ENCODE peak calls at places on chromosomes 11 and 22, in eight cellular contexts. F is tibial nerve; S is CD8-positive, alpha-beta T cell; P is IMR-90; M is PC-9; Q is left ventricle myocardium inferior; H is cardiac muscle cell; A is neural progenitor cell. V is an unnamed sample.

GRCh38 chr22:27515091-27515523 is 286.4 kb downstream of the MN1 start:
- DNase-seq in M (no peak), S (no peak), H (peak; percentile 39), P (no peak), Q (peak; percentile 74), A (no peak), F (peak; percentile 52), V (no peak)

GRCh38 chr11:106463796-106464201 is 386.3 kb downstream of the AASDHPPT start:
- DNase-seq in P (peak; percentile 65), M (no peak), F (no peak), H (peak; percentile 78), Q (no peak), A (no peak), S (no peak), V (no peak)

GRCh38 chr11:112507281-112507680 is 246.6 kb upstream of the PLET1 start:
- DNase-seq in H (no peak), Q (no peak), F (no peak), S (no peak), M (no peak), A (peak; percentile 16), P (no peak), V (no peak)

GRCh38 chr22:21754523-21755128 is 19.0 kb upstream of the YPEL1 start:
- DNase-seq in S (no peak), Q (peak; percentile 28), M (no peak), F (no peak), A (no peak), P (peak; percentile 12), H (peak; percentile 58), V (no peak)

GRCh38 chr11:128521697-128522062 is 65.7 kb downstream of the ETS1 start:
- DNase-seq in M (no peak), S (no peak), P (no peak), Q (no peak), A (peak; percentile 36), H (no peak), F (no peak), V (peak; percentile 51)

GRCh38 chr22:39593061-39593930 is 22.7 kb downstream of the CACNA1I start:
- DNase-seq in A (no peak), P (no peak), F (no peak), H (no peak), S (no peak), Q (no peak), M (no peak), V (no peak)

GRCh38 chr11:48036466-48036865 is 56.1 kb downstream of the PTPRJ start:
- DNase-seq in P (peak; percentile 84), Q (no peak), F (no peak), H (peak; percentile 72), S (no peak), M (no peak), A (no peak), V (no peak)

GRCh38 chr11:111081021-111081511 is 164.5 kb upstream of the POU2AF2 start:
- DNase-seq in F (no peak), A (no peak), Q (no peak), M (no peak), H (peak; percentile 15), P (peak; percentile 7), S (no peak), V (no peak)

GRCh38 chr11:17376493-17376892 is 12.0 kb downstream of the KCNJ11 start:
- DNase-seq in F (no peak), A (no peak), H (no peak), P (no peak), S (no peak), M (no peak), Q (no peak), V (no peak)

GRCh38 chr11:13929551-13929950 is 33.0 kb upstream of the SPON1 start:
- DNase-seq in Q (no peak), P (no peak), M (no peak), H (no peak), F (no peak), A (peak; percentile 13), S (no peak), V (no peak)

GRCh38 chr22:28978158-28978557 is 83.5 kb downstream of the C22orf31 start:
- DNase-seq in S (no peak), A (no peak), F (no peak), M (no peak), H (peak; percentile 38), Q (peak; percentile 19), P (peak; percentile 54), V (no peak)

GRCh38 chr11:3877252-3878035 is 22.0 kb downstream of the STIM1 start:
- DNase-seq in Q (no peak), M (no peak), F (no peak), H (no peak), P (no peak), A (peak; percentile 25), S (no peak), V (no peak)

GRCh38 chr11:43580735-43581369 is 99.7 kb upstream of the HSD17B12 start:
- DNase-seq in A (peak; percentile 60), P (peak; percentile 24), Q (no peak), F (no peak), M (no peak), H (no peak), S (no peak), V (no peak)

GRCh38 chr11:46729110-46730027 is 10.4 kb downstream of the F2 start:
- DNase-seq in M (no peak), F (no peak), Q (no peak), H (no peak), P (peak; percentile 47), A (no peak), S (no peak), V (peak; percentile 26)

GRCh38 chr11:86150826-86151187 is 81.9 kb upstream of the PICALM start:
- DNase-seq in S (no peak), M (no peak), A (no peak), F (no peak), Q (no peak), H (peak; percentile 18), P (no peak), V (no peak)

GRCh38 chr11:7612661-7613393 is 60.5 kb downstream of the CYB5R2 start:
- DNase-seq in H (peak; percentile 76), P (peak; percentile 2), S (no peak), Q (no peak), M (peak; percentile 40), A (peak; percentile 69), F (no peak), V (no peak)

GRCh38 chr22:36155702-36156101 is 4.9 kb downstream of the APOL3 start:
- DNase-seq in S (no peak), P (no peak), H (peak; percentile 56), A (no peak), M (no peak), Q (peak; percentile 74), F (peak; percentile 61), V (no peak)

GRCh38 chr22:39996732-39997131 is 2.0 kb downstream of the FAM83F start:
- DNase-seq in F (no peak), H (no peak), M (no peak), P (no peak), A (no peak), Q (no peak), S (no peak), V (no peak)

GRCh38 chr11:3684129-3684685 is 13.0 kb upstream of the CHRNA10 start:
- DNase-seq in A (no peak), F (no peak), Q (no peak), P (no peak), S (no peak), M (no peak), H (no peak), V (no peak)

GRCh38 chr11:104522650-104523049 is 358.7 kb upstream of the PDGFD start:
- DNase-seq in Q (no peak), A (no peak), S (no peak), M (no peak), P (peak; percentile 41), H (peak; percentile 33), F (peak; percentile 9), V (no peak)

GRCh38 chr11:32161293-32161692 is 70.4 kb downstream of the RCN1 start:
- DNase-seq in Q (no peak), P (no peak), S (no peak), M (no peak), F (no peak), H (no peak), A (no peak), V (no peak)

GRCh38 chr22:36194971-36195370 is 6.6 kb downstream of the APOL4 start:
- DNase-seq in H (peak; percentile 84), A (peak; percentile 83), S (peak; percentile 16), M (peak; percentile 47), P (peak; percentile 77), Q (peak; percentile 38), F (peak; percentile 42), V (peak; percentile 58)

GRCh38 chr11:82718307-82718706 is 15.4 kb downstream of the FAM181B start:
- DNase-seq in P (peak; percentile 49), A (peak; percentile 80), H (peak; percentile 60), F (peak; percentile 25), M (peak; percentile 32), S (no peak), Q (no peak), V (no peak)

GRCh38 chr11:34549271-34549670 is 35.7 kb upstream of the ELF5 start:
- DNase-seq in Q (no peak), P (no peak), F (no peak), S (no peak), M (no peak), A (no peak), H (no peak), V (no peak)
- H3K27ac ChIP-seq in Q (no peak overlapping the region), P (no peak overlapping the region), F (no peak overlapping the region), S (no peak overlapping the region), M (no peak overlapping the region), A (no peak overlapping the region), H (no peak overlapping the region), V (no peak overlapping the region)

DNA sequence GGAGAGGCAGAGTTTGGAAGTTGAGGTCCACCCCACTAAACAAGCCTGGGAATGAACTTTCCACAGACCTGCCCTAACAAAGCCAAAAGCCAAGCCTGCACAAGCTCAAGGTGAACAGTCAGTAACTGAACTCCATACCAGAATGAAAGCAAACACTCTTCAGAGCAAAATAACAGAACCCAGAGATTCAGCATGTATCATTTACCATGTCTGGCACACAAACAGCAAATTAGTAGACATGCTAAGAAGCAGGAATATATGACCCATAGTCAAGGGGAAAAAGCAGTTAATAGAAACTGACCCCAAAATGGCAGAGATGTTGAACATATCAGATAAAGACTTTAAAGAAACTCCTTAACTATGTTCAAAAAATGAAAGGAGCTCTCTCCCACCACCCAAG is 31.3 kb downstream of the TBX1 start:
- DNase-seq in F (no peak), A (no peak), Q (no peak), P (no peak), H (no peak), M (no peak), S (no peak), V (no peak)
- TF ChIP-seq CTCF in F (no peak), A (no peak), Q (no peak), P (no peak), H (no peak), M (no peak), S (no peak), V (no peak)

GRCh38 chr22:45671051-45671782 is 417 bp upstream of the ATXN10 start:
- DNase-seq in P (no peak), M (no peak), A (peak; percentile 58), F (no peak), H (no peak), S (no peak), Q (no peak), V (no peak)
- H3K4me1 ChIP-seq in P (peaks cover 18% of the 10 kb centered on the region), M (peaks cover 44% of the 10 kb centered on the region), A (peaks cover 8% of the 10 kb centered on the region), F (peaks cover 7% of the 10 kb centered on the region), H (peaks cover 10% of the 10 kb centered on the region), S (peaks cover 27% of the 10 kb centered on the region), Q (peaks cover 41% of the 10 kb centered on the region), V (peaks cover 32% of the 10 kb centered on the region)

DNA sequence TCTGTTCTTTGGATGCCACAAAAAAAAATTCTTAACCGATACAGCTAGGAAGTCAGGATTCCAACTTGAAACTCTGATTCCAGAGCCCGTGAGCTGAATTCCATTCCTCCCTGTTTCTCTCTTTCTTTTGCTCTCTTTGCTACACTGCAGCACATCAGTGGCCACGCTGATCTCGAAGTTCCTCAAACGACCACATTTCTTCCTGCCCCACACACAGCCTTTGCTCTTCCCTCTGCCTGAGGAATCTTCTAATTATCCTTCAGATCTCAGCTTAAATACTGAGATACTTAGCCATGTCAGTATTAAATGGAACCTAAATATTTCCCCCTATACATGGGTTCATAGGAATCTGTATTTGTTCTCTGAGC is 86.8 kb downstream of the MAML2 start:
- DNase-seq in M (no peak), Q (no peak), A (no peak), F (no peak), P (no peak), S (no peak), H (no peak), V (no peak)
- H3K27ac ChIP-seq in M (no peak overlapping the region), Q (peak overlapping the region; percentile 47), A (no peak overlapping the region), F (no peak overlapping the region), P (peak overlapping the region; percentile 48), S (peak overlapping the region; percentile 13), H (peak overlapping the region; percentile 10), V (no peak overlapping the region)